ENCODE peak calls at places on chromosomes 5 and 9, in six cellular contexts. One of them, this sample, is unnamed.

GRCh38 chr5:6686916-6687409 is 26.3 kb upstream of the TENT4A start:
- DNase-seq in H1: no peak
- DNase-seq in mesenchymal stem cell: peak
- DNase-seq in IMR-90: peak
- DNase-seq in neuronal stem cell: peak
- DNase-seq in H9: peak
- DNase-seq in this sample: peak

GRCh38 chr9:107949058-107949457 is 459.5 kb upstream of the KLF4 start:
- DNase-seq in H1: no peak
- DNase-seq in mesenchymal stem cell: no peak
- DNase-seq in IMR-90: no peak
- DNase-seq in neuronal stem cell: no peak
- DNase-seq in H9: no peak
- DNase-seq in this sample: peak

GRCh38 chr5:78108564-78108963 is 185.9 kb downstream of the AP3B1 start:
- DNase-seq in H1: no peak
- DNase-seq in mesenchymal stem cell: no peak
- DNase-seq in IMR-90: no peak
- DNase-seq in neuronal stem cell: no peak
- DNase-seq in H9: no peak
- DNase-seq in this sample: no peak

GRCh38 chr5:466661-467310 is 23.8 kb downstream of the EXOC3 start:
- DNase-seq in H1: no peak
- DNase-seq in mesenchymal stem cell: no peak
- DNase-seq in IMR-90: no peak
- DNase-seq in neuronal stem cell: no peak
- DNase-seq in H9: no peak
- DNase-seq in this sample: no peak

GRCh38 chr5:89232139-89232603 is 349.2 kb upstream of the MEF2C start:
- DNase-seq in H1: no peak
- DNase-seq in mesenchymal stem cell: no peak
- DNase-seq in IMR-90: no peak
- DNase-seq in neuronal stem cell: no peak
- DNase-seq in H9: no peak
- DNase-seq in this sample: no peak

GRCh38 chr9:94937214-94937903 is 210.9 kb downstream of the AOPEP start:
- DNase-seq in H1: no peak
- DNase-seq in mesenchymal stem cell: peak
- DNase-seq in IMR-90: peak
- DNase-seq in neuronal stem cell: no peak
- DNase-seq in H9: no peak
- DNase-seq in this sample: peak

GRCh38 chr9:126528111-126528510 is 85.6 kb upstream of the LMX1B start:
- DNase-seq in H1: no peak
- DNase-seq in mesenchymal stem cell: no peak
- DNase-seq in IMR-90: no peak
- DNase-seq in neuronal stem cell: no peak
- DNase-seq in H9: peak
- DNase-seq in this sample: peak

GRCh38 chr9:69519470-69520240 is 152.5 kb downstream of the APBA1 start:
- DNase-seq in H1: no peak
- DNase-seq in mesenchymal stem cell: no peak
- DNase-seq in IMR-90: no peak
- DNase-seq in neuronal stem cell: no peak
- DNase-seq in H9: no peak
- DNase-seq in this sample: no peak

GRCh38 chr5:74649421-74649973 is 9.0 kb upstream of the ENC1 start:
- DNase-seq in H1: no peak
- DNase-seq in mesenchymal stem cell: no peak
- DNase-seq in IMR-90: no peak
- DNase-seq in neuronal stem cell: no peak
- DNase-seq in H9: no peak
- DNase-seq in this sample: no peak

GRCh38 chr9:8492679-8493078 is 693.1 kb upstream of the DMAC1 start:
- DNase-seq in H1: no peak
- DNase-seq in mesenchymal stem cell: no peak
- DNase-seq in IMR-90: no peak
- DNase-seq in neuronal stem cell: no peak
- DNase-seq in H9: no peak
- DNase-seq in this sample: peak

GRCh38 chr5:677131-678101 is 15.7 kb downstream of the TPPP start:
- DNase-seq in H1: no peak
- DNase-seq in mesenchymal stem cell: no peak
- DNase-seq in IMR-90: no peak
- DNase-seq in neuronal stem cell: no peak
- DNase-seq in H9: peak
- DNase-seq in this sample: no peak

GRCh38 chr9:92632641-92633040 is 37.3 kb downstream of the IPPK start:
- DNase-seq in H1: no peak
- DNase-seq in mesenchymal stem cell: no peak
- DNase-seq in IMR-90: no peak
- DNase-seq in neuronal stem cell: no peak
- DNase-seq in H9: peak
- DNase-seq in this sample: no peak

GRCh38 chr5:1130218-1130946 is 18.5 kb upstream of the SLC12A7 start:
- DNase-seq in H1: no peak
- DNase-seq in mesenchymal stem cell: no peak
- DNase-seq in IMR-90: no peak
- DNase-seq in neuronal stem cell: no peak
- DNase-seq in H9: peak
- DNase-seq in this sample: no peak

GRCh38 chr5:1315018-1315708 is 20.3 kb upstream of the TERT start:
- DNase-seq in H1: no peak
- DNase-seq in mesenchymal stem cell: no peak
- DNase-seq in IMR-90: no peak
- DNase-seq in neuronal stem cell: no peak
- DNase-seq in H9: peak
- DNase-seq in this sample: no peak

GRCh38 chr5:68946728-68947127 is 147.1 kb upstream of the SLC30A5 start:
- DNase-seq in H1: no peak
- DNase-seq in mesenchymal stem cell: no peak
- DNase-seq in IMR-90: no peak
- DNase-seq in neuronal stem cell: no peak
- DNase-seq in H9: no peak
- DNase-seq in this sample: peak

GRCh38 chr5:102625446-102625845 is 126.6 kb upstream of the SLCO6A1 start:
- DNase-seq in H1: no peak
- DNase-seq in mesenchymal stem cell: no peak
- DNase-seq in IMR-90: no peak
- DNase-seq in neuronal stem cell: no peak
- DNase-seq in H9: no peak
- DNase-seq in this sample: no peak

GRCh38 chr5:54205453-54205852 is 104.9 kb downstream of the ARL15 start:
- DNase-seq in H1: no peak
- DNase-seq in mesenchymal stem cell: no peak
- DNase-seq in IMR-90: no peak
- DNase-seq in neuronal stem cell: no peak
- DNase-seq in H9: no peak
- DNase-seq in this sample: no peak

GRCh38 chr5:160310910-160311295 is 1.5 kb downstream of the CCNJL start:
- DNase-seq in H1: no peak
- DNase-seq in mesenchymal stem cell: no peak
- DNase-seq in IMR-90: no peak
- DNase-seq in neuronal stem cell: no peak
- DNase-seq in H9: peak
- DNase-seq in this sample: no peak

GRCh38 chr5:149471406-149472183 is 79.6 kb downstream of the CSNK1A1 start:
- DNase-seq in H1: no peak
- DNase-seq in mesenchymal stem cell: peak
- DNase-seq in IMR-90: peak
- DNase-seq in neuronal stem cell: no peak
- DNase-seq in H9: no peak
- DNase-seq in this sample: no peak

GRCh38 chr5:134432677-134433359 is 21.1 kb upstream of the CDKN2AIPNL start:
- DNase-seq in H1: no peak
- DNase-seq in mesenchymal stem cell: peak
- DNase-seq in IMR-90: peak
- DNase-seq in neuronal stem cell: no peak
- DNase-seq in H9: peak
- DNase-seq in this sample: no peak

GRCh38 chr5:57725628-57726504 is 243.3 kb upstream of the ACTBL2 start:
- DNase-seq in H1: no peak
- DNase-seq in mesenchymal stem cell: no peak
- DNase-seq in IMR-90: no peak
- DNase-seq in neuronal stem cell: no peak
- DNase-seq in H9: no peak
- DNase-seq in this sample: no peak

GRCh38 chr5:121138495-121138907 is 674.4 kb downstream of the PRR16 start:
- DNase-seq in H1: no peak
- DNase-seq in mesenchymal stem cell: no peak
- DNase-seq in IMR-90: no peak
- DNase-seq in neuronal stem cell: no peak
- DNase-seq in H9: no peak
- DNase-seq in this sample: no peak

GRCh38 chr9:77604316-77604715 is 43.8 kb downstream of the GNA14 start:
- DNase-seq in H1: no peak
- DNase-seq in mesenchymal stem cell: no peak
- DNase-seq in IMR-90: no peak
- DNase-seq in neuronal stem cell: no peak
- DNase-seq in H9: no peak
- DNase-seq in this sample: peak

GRCh38 chr9:126650830-126651341 is 37.2 kb downstream of the LMX1B start:
- DNase-seq in H1: no peak
- DNase-seq in mesenchymal stem cell: no peak
- DNase-seq in IMR-90: no peak
- DNase-seq in neuronal stem cell: no peak
- DNase-seq in H9: no peak
- DNase-seq in this sample: no peak

GRCh38 chr9:36903541-36904435 is 130.3 kb downstream of the PAX5 start:
- DNase-seq in H1: no peak
- DNase-seq in mesenchymal stem cell: peak
- DNase-seq in IMR-90: peak
- DNase-seq in neuronal stem cell: no peak
- DNase-seq in H9: no peak
- DNase-seq in this sample: no peak

GRCh38 chr9:83425240-83425639 is 113.0 kb downstream of the FRMD3 start:
- DNase-seq in H1: no peak
- DNase-seq in mesenchymal stem cell: no peak
- DNase-seq in IMR-90: no peak
- DNase-seq in neuronal stem cell: no peak
- DNase-seq in H9: no peak
- DNase-seq in this sample: no peak

GRCh38 chr9:69452110-69452780 is 127.2 kb downstream of the ENTREP1 start:
- DNase-seq in H1: no peak
- DNase-seq in mesenchymal stem cell: no peak
- DNase-seq in IMR-90: no peak
- DNase-seq in neuronal stem cell: peak
- DNase-seq in H9: no peak
- DNase-seq in this sample: no peak

DNA sequence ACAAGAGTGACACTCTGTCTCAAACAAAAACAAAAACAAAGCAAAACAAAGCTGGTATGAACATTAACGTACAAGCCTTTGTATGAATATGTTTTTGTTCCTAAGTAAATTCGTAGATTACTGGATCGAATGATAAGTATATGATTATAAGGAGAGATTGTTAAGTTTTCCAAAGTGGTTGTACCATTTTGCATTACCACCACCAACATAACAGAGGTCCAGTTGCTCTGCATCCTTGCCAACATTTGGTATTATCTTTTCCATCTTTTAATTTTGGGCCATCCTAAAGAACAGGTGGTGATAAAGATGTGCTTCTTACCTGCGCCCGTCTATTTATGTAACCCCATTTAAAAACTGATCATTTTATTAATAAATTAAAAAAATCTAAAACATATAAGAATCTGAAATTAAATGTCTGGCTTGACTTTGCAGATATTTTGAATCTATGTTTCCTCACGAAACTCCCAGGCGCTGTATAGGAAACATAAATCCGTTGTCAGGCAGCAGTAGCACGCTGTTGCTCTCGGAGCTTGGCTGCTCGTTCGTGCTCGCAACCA is 593 bp upstream of the NAA35 start:
- DNase-seq in H1: no peak
- DNase-seq in mesenchymal stem cell: no peak
- DNase-seq in IMR-90: no peak
- DNase-seq in neuronal stem cell: no peak
- DNase-seq in H9: no peak
- DNase-seq in this sample: peak
- H4K8ac ChIP-seq in H1: no peak
- H4K8ac ChIP-seq in mesenchymal stem cell: peak
- H4K8ac ChIP-seq in IMR-90: peak
- H4K8ac ChIP-seq in neuronal stem cell: no peak
- H4K8ac ChIP-seq in H9: no peak
- H4K8ac ChIP-seq in this sample: peak

GRCh38 chr5:167156446-167156845 is 1135.0 kb upstream of the WWC1 start:
- DNase-seq in H1: no peak
- DNase-seq in mesenchymal stem cell: no peak
- DNase-seq in IMR-90: no peak
- DNase-seq in neuronal stem cell: no peak
- DNase-seq in H9: no peak
- DNase-seq in this sample: no peak
- H2AFZ ChIP-seq in H1: no peak
- H2AFZ ChIP-seq in mesenchymal stem cell: no peak
- H2AFZ ChIP-seq in IMR-90: no peak
- H2AFZ ChIP-seq in neuronal stem cell: no peak
- H2AFZ ChIP-seq in H9: no peak
- H2AFZ ChIP-seq in this sample: no peak

DNA sequence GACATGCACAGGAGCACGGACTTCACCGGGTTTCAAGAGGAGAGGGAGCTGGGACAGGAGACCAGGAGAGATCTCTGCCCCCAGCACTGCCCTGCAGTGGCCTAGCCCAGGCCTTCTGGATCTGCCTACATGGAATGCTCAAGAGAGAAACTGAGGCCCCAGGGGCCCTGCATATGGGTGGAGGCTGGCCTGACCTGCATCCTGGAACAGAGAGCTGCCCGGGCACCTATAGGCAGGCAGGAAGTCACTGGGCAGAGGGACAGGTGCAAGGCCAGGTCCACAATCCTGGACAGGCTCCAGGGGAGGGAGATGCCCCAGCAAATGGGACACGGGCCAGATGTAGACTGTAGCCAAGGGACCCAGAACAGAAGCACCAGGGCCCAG is 98.5 kb upstream of the RUFY1 start:
- DNase-seq in H1: no peak
- DNase-seq in mesenchymal stem cell: no peak
- DNase-seq in IMR-90: no peak
- DNase-seq in neuronal stem cell: no peak
- DNase-seq in H9: no peak
- DNase-seq in this sample: no peak
- H4K8ac ChIP-seq in H1: no peak
- H4K8ac ChIP-seq in mesenchymal stem cell: no peak
- H4K8ac ChIP-seq in IMR-90: no peak
- H4K8ac ChIP-seq in neuronal stem cell: no peak
- H4K8ac ChIP-seq in H9: no peak
- H4K8ac ChIP-seq in this sample: no peak

DNA sequence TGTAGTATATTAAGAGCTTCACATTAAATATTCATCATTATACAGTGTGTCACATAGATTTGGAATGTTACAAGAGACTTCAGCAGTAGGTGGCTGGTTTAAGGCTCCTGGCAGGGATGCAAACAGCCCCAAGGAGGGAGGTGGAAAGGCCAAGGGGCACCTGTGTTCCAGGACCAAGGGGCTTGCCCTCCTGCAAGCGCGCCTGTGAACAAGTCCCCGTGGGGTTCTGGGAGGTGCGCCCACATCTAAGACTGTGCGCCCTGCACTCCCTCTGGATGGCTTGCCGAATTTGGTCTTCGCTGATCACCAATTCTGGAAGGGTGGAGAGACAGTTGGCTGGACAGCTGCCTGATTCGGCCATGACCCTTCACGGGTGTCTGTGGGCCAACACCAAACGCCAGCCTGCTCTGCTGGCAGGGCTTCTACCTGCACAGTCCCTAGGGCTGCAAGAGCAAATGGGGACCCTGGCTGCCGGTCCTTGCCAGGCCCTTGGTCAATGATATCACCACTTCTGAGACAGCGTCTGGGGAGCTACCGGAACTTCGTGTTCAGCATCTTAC is 12.1 kb upstream of the SLC25A51 start:
- DNase-seq in H1: no peak
- DNase-seq in mesenchymal stem cell: no peak
- DNase-seq in IMR-90: no peak
- DNase-seq in neuronal stem cell: no peak
- DNase-seq in H9: no peak
- DNase-seq in this sample: no peak
- H2AFZ ChIP-seq in H1: no peak
- H2AFZ ChIP-seq in mesenchymal stem cell: no peak
- H2AFZ ChIP-seq in IMR-90: no peak
- H2AFZ ChIP-seq in neuronal stem cell: no peak
- H2AFZ ChIP-seq in H9: no peak
- H2AFZ ChIP-seq in this sample: peak

This sample was measured in trophoblast cell.